ENCODE peak calls at places on chromosomes 5 and 9, in four cellular contexts. T, F, Q and M are unnamed samples.

GRCh38 chr9:137041134-137041533 is 4.8 kb downstream of the NPDC1 start:
- DNase-seq in T (no peak), F (no peak), Q (no peak), M (no peak)

GRCh38 chr9:83630938-83631457 is 8.1 kb downstream of the IDNK start:
- DNase-seq in T (no peak), F (no peak), Q (no peak), M (no peak)

GRCh38 chr5:35313296-35313695 is 83.0 kb upstream of the PRLR start:
- DNase-seq in T (peak; percentile 79), F (no peak), Q (no peak), M (peak; percentile 96)

GRCh38 chr5:38755171-38755570 is 90.6 kb upstream of the OSMR start:
- DNase-seq in T (peak; percentile 55), F (no peak), Q (no peak), M (no peak)

GRCh38 chr5:130138406-130139060 is 234.3 kb downstream of the CHSY3 start:
- DNase-seq in T (no peak), F (no peak), Q (no peak), M (no peak)

GRCh38 chr5:134148316-134148715 is 28.4 kb downstream of the SKP1 start:
- DNase-seq in T (no peak), F (no peak), Q (no peak), M (no peak)

GRCh38 chr9:86202338-86202882 is 57.0 kb downstream of the C9orf153 start:
- DNase-seq in T (peak; percentile 62), F (peak; percentile 32), Q (peak; percentile 22), M (peak; percentile 33)

GRCh38 chr9:17462869-17463464 is 115.9 kb upstream of the SH3GL2 start:
- DNase-seq in T (peak; percentile 65), F (peak; percentile 61), Q (peak; percentile 28), M (peak; percentile 49)

GRCh38 chr5:140356878-140357730 is 2.9 kb upstream of the SLC4A9 start:
- DNase-seq in T (no peak), F (no peak), Q (no peak), M (peak; percentile 85)

GRCh38 chr5:136992796-136993489 is 506.2 kb downstream of the SPOCK1 start:
- DNase-seq in T (no peak), F (no peak), Q (peak; percentile 50), M (no peak)

GRCh38 chr5:132815454-132815853 is 2.4 kb downstream of the SOWAHA start:
- DNase-seq in T (peak; percentile 29), F (no peak), Q (no peak), M (no peak)

GRCh38 chr9:74742792-74743389 is 144.8 kb downstream of the TRPM6 start:
- DNase-seq in T (peak; percentile 24), F (peak; percentile 25), Q (peak; percentile 7), M (no peak)

GRCh38 chr5:62621280-62621679 is 42.7 kb downstream of the LRRC70 start:
- DNase-seq in T (no peak), F (no peak), Q (no peak), M (no peak)

GRCh38 chr5:143682788-143683419 is 129.1 kb upstream of the HMHB1 start:
- DNase-seq in T (peak; percentile 51), F (no peak), Q (no peak), M (no peak)

GRCh38 chr9:137388589-137389427 is 34.2 kb downstream of the EXD3 start:
- DNase-seq in T (no peak), F (no peak), Q (no peak), M (no peak)

GRCh38 chr9:114694719-114695269 is 12.8 kb upstream of the TEX48 start:
- DNase-seq in T (peak; percentile 35), F (no peak), Q (no peak), M (peak; percentile 21)

GRCh38 chr5:87390576-87391199 is 22.0 kb downstream of the CCNH start:
- DNase-seq in T (peak; percentile 61), F (no peak), Q (no peak), M (no peak)

GRCh38 chr9:84297162-84297821 is 43.3 kb downstream of the SLC28A3 start:
- DNase-seq in T (peak; percentile 75), F (no peak), Q (no peak), M (no peak)